ENCODE peak calls at places on chromosomes 4 and X, in ten cellular contexts. V is fibroblast of lung, Z is thoracic aorta, C is tibial artery, P is uterus, E is astrocyte, U is suprapubic skin, H is tibial nerve, G is heart right ventricle, S is colonic mucosa. N is an unnamed sample.

GRCh38 chr4:57075353-57075752 is 34.8 kb downstream of the IGFBP7 start:
- DNase-seq in H (no peak), Z (no peak), G (no peak), E (no peak), P (no peak), S (no peak), V (no peak), U (no peak), C (no peak), N (no peak)

GRCh38 chrX:155221351-155221750 is 5.1 kb downstream of the VBP1 start:
- DNase-seq in C (no peak), H (no peak), P (no peak), U (no peak), E (no peak), G (no peak), S (no peak), Z (no peak), V (no peak), N (no peak)

GRCh38 chr4:23614284-23614892 is 275.5 kb downstream of the PPARGC1A start:
- DNase-seq in Z (no peak), G (no peak), H (no peak), P (no peak), U (no peak), C (no peak), S (no peak), E (peak), V (peak), N (no peak)

GRCh38 chr4:187789078-187789477 is 206.5 kb upstream of the ZFP42 start:
- DNase-seq in C (no peak), H (no peak), P (no peak), U (no peak), Z (no peak), G (no peak), E (no peak), S (no peak), V (no peak), N (no peak)

GRCh38 chr4:149293233-149293632 is 522.4 kb downstream of the IQCM start:
- DNase-seq in H (no peak), Z (no peak), P (no peak), E (no peak), S (no peak), C (no peak), G (no peak), U (no peak), V (peak), N (no peak)

GRCh38 chr4:1031956-1032795 is 20.8 kb downstream of the FGFRL1 start:
- DNase-seq in U (no peak), E (no peak), G (no peak), Z (no peak), V (no peak), S (no peak), H (no peak), P (no peak), C (no peak), N (no peak)

GRCh38 chr4:54971474-54971950 is 153.9 kb downstream of the KDR start:
- DNase-seq in H (no peak), E (peak), Z (no peak), U (no peak), C (no peak), P (no peak), S (no peak), G (no peak), V (peak), N (no peak)

GRCh38 chr4:30912098-30912719 is 192.0 kb downstream of the PCDH7 start:
- DNase-seq in P (no peak), G (no peak), V (peak), C (no peak), Z (no peak), E (peak), H (no peak), S (no peak), U (no peak), N (no peak)

GRCh38 chr4:76611164-76611563 is 176.1 kb downstream of the SHROOM3 start:
- DNase-seq in H (no peak), U (no peak), P (no peak), G (no peak), Z (no peak), C (no peak), V (peak), E (peak), S (no peak), N (no peak)

GRCh38 chr4:159069922-159070321 is 33.0 kb upstream of the RAPGEF2 start:
- DNase-seq in E (peak), P (no peak), C (no peak), G (no peak), S (no peak), U (no peak), V (peak), Z (no peak), H (no peak), N (no peak)

GRCh38 chr4:156169011-156169410 is 215.3 kb upstream of the CTSO start:
- DNase-seq in C (no peak), E (peak), U (no peak), S (no peak), G (peak), Z (no peak), H (no peak), P (peak), V (peak), N (no peak)

GRCh38 chrX:150688911-150689451 is 4.2 kb upstream of the MTMR1 start:
- DNase-seq in S (no peak), C (no peak), P (no peak), H (no peak), U (no peak), Z (no peak), G (no peak), E (peak), V (peak), N (no peak)

GRCh38 chr4:142846729-142847606 is 867 bp upstream of the INPP4B start:
- DNase-seq in P (peak), C (peak), E (no peak), Z (no peak), S (peak), V (peak), H (no peak), U (no peak), G (peak), N (peak)

GRCh38 chrX:14922437-14922836 is 49.2 kb downstream of the MOSPD2 start:
- DNase-seq in E (peak), V (peak), G (no peak), Z (no peak), S (no peak), H (no peak), C (no peak), U (no peak), P (no peak), N (no peak)
- H3K27ac ChIP-seq in E (peak), V (peak), G (no peak), Z (no peak), S (no peak), H (no peak), C (no peak), U (no peak), P (no peak), N (no peak)

DNA sequence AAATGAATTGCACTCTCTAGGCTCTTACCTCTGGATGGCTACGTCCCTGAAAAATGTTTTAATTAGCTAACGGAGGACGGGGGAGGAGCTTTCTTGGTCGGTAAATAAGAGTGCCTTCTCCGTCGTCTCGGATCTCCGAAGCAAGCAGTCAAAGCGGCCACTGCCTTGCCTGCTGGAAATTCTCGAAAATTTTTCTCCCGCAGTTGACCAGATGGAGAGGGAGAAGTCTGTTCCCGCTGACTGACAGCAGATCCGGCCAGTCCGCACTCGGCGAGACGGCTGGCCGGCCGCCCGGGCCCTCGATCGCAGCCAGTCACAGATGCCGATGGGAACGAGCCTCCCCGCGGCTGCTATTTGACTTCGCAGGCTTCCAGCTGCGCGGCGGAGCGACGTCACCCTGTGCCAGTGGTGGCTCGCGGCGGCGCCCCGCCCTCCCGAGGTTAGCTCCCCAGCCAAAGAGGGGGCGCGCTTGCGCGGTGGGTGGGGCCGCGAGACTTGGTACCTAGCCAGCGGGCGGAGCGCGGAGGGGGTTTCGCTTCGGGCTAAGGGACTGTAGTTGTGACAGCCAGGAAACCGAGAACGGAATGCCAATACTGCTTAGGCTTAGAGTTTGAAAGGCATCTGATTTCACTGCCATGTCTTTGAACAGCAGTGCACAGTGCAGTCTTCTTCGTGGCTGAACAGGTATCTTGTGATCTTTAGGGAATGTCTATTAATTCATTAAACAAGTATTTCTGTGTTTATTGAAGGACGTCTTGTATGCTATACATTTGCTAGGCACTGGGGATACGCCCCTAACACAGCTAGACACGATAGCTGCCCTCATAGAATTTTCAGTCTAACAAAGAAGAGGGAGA is at the start of gene PPM1K:
- DNase-seq in Z (peak), P (peak), C (peak), S (peak), V (peak), E (peak), G (peak), U (peak), H (peak), N (peak)
- TF ChIP-seq CTCF in Z (no peak), P (no peak), C (peak), S (no peak), V (no peak), E (no peak), G (peak), U (no peak), H (no peak), N (no peak)

DNA sequence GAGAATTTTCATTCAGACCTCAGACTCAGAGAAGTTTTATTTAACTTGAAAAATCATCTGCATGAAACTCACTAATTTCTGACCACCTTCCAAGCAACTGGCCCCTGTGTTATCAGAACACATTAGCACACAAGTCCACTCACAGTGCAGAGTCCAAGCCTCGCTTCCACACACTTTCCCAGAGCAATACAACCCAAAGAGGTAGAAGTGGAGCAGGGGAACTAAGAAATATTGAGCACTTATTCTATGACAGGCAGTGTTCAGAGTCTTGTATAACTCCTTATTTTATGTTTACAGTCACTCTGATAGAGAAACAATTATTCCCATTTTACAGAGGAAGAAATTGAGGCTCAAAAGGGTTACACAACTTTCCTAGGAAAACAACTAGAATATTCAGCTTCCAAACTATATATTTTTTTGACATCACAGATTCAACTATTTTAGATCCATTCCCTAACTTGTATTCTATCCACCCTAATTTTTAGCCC is 18.3 kb upstream of the TMEM154 start:
- DNase-seq in S (no peak), G (no peak), V (no peak), C (no peak), U (no peak), H (no peak), Z (no peak), E (no peak), P (no peak), N (no peak)
- H3K27ac ChIP-seq in S (no peak), G (no peak), V (no peak), C (no peak), U (peak), H (no peak), Z (no peak), E (no peak), P (no peak), N (no peak)

DNA sequence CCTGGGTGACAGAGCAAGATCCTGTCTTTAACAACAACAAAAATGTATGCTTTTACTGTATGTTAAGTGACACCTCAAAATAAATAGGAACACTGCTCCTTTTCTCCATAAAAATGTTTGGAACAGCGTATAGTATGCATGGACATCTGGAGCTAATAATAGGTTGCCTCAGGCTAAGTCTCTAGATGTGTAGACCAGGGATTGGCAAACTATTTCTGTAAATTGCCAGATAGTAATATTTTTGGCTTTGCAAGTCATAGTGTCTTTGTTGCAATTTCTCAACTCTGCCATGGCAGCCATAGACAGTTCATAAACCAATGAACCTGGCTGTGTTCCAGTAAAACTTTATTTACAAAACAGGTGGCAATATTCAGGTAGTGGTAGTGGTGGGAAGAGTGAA is 76.6 kb upstream of the CBLL2 start:
- DNase-seq in Z (no peak), V (no peak), P (no peak), S (no peak), G (no peak), H (no peak), C (no peak), U (no peak), E (no peak), N (no peak)
- TF ChIP-seq CTCF in Z (no peak), V (no peak), P (no peak), S (no peak), G (no peak), H (no peak), C (no peak), U (no peak), E (no peak), N (no peak)

DNA sequence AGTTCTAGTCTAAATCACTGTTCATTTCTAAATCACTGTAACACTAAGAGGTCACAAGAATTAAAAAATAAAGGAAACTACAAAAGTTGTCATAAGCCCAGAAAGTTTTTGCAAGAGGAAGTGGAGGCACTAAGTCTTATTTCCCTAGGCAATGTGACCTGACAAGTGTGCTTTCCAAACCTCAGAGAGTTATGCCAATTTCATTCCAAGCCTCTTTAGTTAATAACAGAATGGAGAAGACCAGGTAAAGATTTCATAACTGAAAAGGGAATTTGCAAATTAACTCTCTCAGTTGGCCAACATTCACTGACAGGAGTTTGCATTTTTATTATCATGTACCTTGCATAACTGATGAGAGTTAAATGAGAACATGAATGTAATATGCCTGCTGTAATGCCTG is 40.5 kb downstream of the BBS12 start:
- DNase-seq in G (no peak), H (no peak), P (no peak), S (no peak), Z (no peak), E (no peak), C (no peak), V (no peak), U (no peak), N (no peak)
- H3K27ac ChIP-seq in G (no peak), H (no peak), P (no peak), S (no peak), Z (no peak), E (no peak), C (no peak), V (no peak), U (no peak), N (no peak)

GRCh38 chr4:114208747-114209146 is 229.3 kb upstream of the ARSJ start:
- DNase-seq in G (no peak), V (peak), H (no peak), P (no peak), Z (no peak), U (no peak), E (peak), C (no peak), S (no peak), N (no peak)
- TF ChIP-seq CTCF in G (peak), V (no peak), H (no peak), P (no peak), Z (no peak), U (no peak), E (no peak), C (peak), S (no peak), N (no peak)

GRCh38 chr4:174212061-174212460 is 71.4 kb downstream of the FBXO8 start:
- DNase-seq in C (no peak), H (no peak), E (no peak), P (no peak), Z (no peak), V (no peak), S (no peak), U (no peak), G (no peak), N (no peak)

GRCh38 chr4:174211611-174212044 is 71.8 kb downstream of the FBXO8 start:
- DNase-seq in G (no peak), C (no peak), S (no peak), V (no peak), Z (no peak), E (no peak), U (no peak), H (no peak), P (no peak), N (no peak)

GRCh38 chr4:174215055-174215454 is 68.4 kb downstream of the FBXO8 start:
- DNase-seq in U (no peak), V (no peak), S (no peak), E (no peak), P (no peak), G (no peak), Z (no peak), C (no peak), H (no peak), N (no peak)

GRCh38 chr4:174214102-174214878 is 69.2 kb downstream of the FBXO8 start:
- DNase-seq in C (no peak), Z (no peak), S (no peak), H (no peak), P (no peak), G (peak), E (no peak), V (no peak), U (no peak), N (no peak)

GRCh38 chr4:174213734-174214101 is 69.7 kb downstream of the FBXO8 start:
- DNase-seq in H (no peak), S (no peak), P (no peak), G (no peak), C (no peak), V (no peak), E (no peak), U (no peak), Z (no peak), N (no peak)
- H3K27ac ChIP-seq in H (no peak), S (no peak), P (no peak), G (no peak), C (no peak), V (no peak), E (no peak), U (no peak), Z (peak), N (no peak)

GRCh38 chrX:136497556-136498048 is at the start of gene HTATSF1:
- DNase-seq in G (no peak), U (no peak), V (no peak), S (no peak), C (peak), Z (no peak), P (no peak), E (no peak), H (no peak), N (peak)
- TF ChIP-seq CTCF in G (no peak), U (no peak), V (no peak), S (no peak), C (no peak), Z (no peak), P (no peak), E (no peak), H (no peak), N (no peak)

GRCh38 chrX:12949205-12949926 is 25.5 kb upstream of the TMSB4X start:
- DNase-seq in U (no peak), V (peak), E (peak), C (no peak), H (no peak), S (no peak), P (no peak), Z (no peak), G (no peak), N (no peak)
- H3K27ac ChIP-seq in U (peak), V (peak), E (peak), C (peak), H (peak), S (peak), P (peak), Z (peak), G (peak), N (peak)

GRCh38 chr4:81687470-81687869 is 215.8 kb upstream of the RASGEF1B start:
- DNase-seq in V (no peak), S (no peak), Z (no peak), G (no peak), U (no peak), C (no peak), H (no peak), P (no peak), E (no peak), N (no peak)

GRCh38 chr4:81685105-81685504 is 213.4 kb upstream of the RASGEF1B start:
- DNase-seq in Z (no peak), G (no peak), U (no peak), E (peak), H (no peak), C (no peak), P (no peak), V (peak), S (no peak), N (no peak)

GRCh38 chr4:81684357-81684756 is 212.7 kb upstream of the RASGEF1B start:
- DNase-seq in U (no peak), G (no peak), V (no peak), P (no peak), Z (no peak), C (no peak), S (no peak), H (no peak), E (no peak), N (no peak)

GRCh38 chr4:81690871-81691270 is 219.2 kb upstream of the RASGEF1B start:
- DNase-seq in H (no peak), V (no peak), S (no peak), P (no peak), E (no peak), U (no peak), C (no peak), Z (no peak), G (no peak), N (no peak)

GRCh38 chr4:81688085-81688484 is 216.4 kb upstream of the RASGEF1B start:
- DNase-seq in U (no peak), P (no peak), E (no peak), V (no peak), H (no peak), G (no peak), C (no peak), S (no peak), Z (no peak), N (no peak)
- TF ChIP-seq CTCF in U (peak), P (no peak), E (no peak), V (peak), H (no peak), G (peak), C (no peak), S (peak), Z (no peak), N (no peak)

N was measured in left lung.